ENCODE peak calls at places on chromosome 16, in eight cellular contexts. One of them, this sample, is unnamed.
A peak's percentile ranks its signal among the peaks of the same experiment; 100 is the strongest.

GRCh38 chr16:13316008-13316407 is 414.6 kb downstream of the SHISA9 start:
- DNase-seq in stimulated activated CD4-positive, alpha-beta T cell treated with anti-CD3 and anti-CD28 coated beads, TNF-alpha, amount 100 ng/mL, for 1 hour: no peak
- DNase-seq in naive B cell: no peak
- DNase-seq in activated T-helper 9 cell treated with anti-CD3 and anti-CD28 coated beads, Interleukin-2, amount 50 U/mL, for 16 hours: no peak
- DNase-seq in activated naive CD8-positive, alpha-beta T cell treated with anti-CD3 and anti-CD28 coated beads, Interleukin-2, amount 50 U/mL, for 24 hours: no peak
- DNase-seq in NCI-H345: no peak
- DNase-seq in effector memory CD8-positive, alpha-beta T cell: no peak
- DNase-seq in activated CD8-positive, alpha-beta memory T cell treated with anti-CD3 and anti-CD28 coated beads for 48 hours: no peak
- DNase-seq in this sample: no peak

GRCh38 chr16:83973581-83974385 is 5.7 kb downstream of the NECAB2 start:
- DNase-seq in stimulated activated CD4-positive, alpha-beta T cell treated with anti-CD3 and anti-CD28 coated beads, TNF-alpha, amount 100 ng/mL, for 1 hour: no peak
- DNase-seq in naive B cell: no peak
- DNase-seq in activated T-helper 9 cell treated with anti-CD3 and anti-CD28 coated beads, Interleukin-2, amount 50 U/mL, for 16 hours: no peak
- DNase-seq in activated naive CD8-positive, alpha-beta T cell treated with anti-CD3 and anti-CD28 coated beads, Interleukin-2, amount 50 U/mL, for 24 hours: no peak
- DNase-seq in NCI-H345: no peak
- DNase-seq in effector memory CD8-positive, alpha-beta T cell: no peak
- DNase-seq in activated CD8-positive, alpha-beta memory T cell treated with anti-CD3 and anti-CD28 coated beads for 48 hours: no peak
- DNase-seq in this sample: no peak

GRCh38 chr16:49495151-49495566 is 121.6 kb downstream of the C16orf78 start:
- DNase-seq in stimulated activated CD4-positive, alpha-beta T cell treated with anti-CD3 and anti-CD28 coated beads, TNF-alpha, amount 100 ng/mL, for 1 hour: no peak
- DNase-seq in naive B cell: no peak
- DNase-seq in activated T-helper 9 cell treated with anti-CD3 and anti-CD28 coated beads, Interleukin-2, amount 50 U/mL, for 16 hours: no peak
- DNase-seq in activated naive CD8-positive, alpha-beta T cell treated with anti-CD3 and anti-CD28 coated beads, Interleukin-2, amount 50 U/mL, for 24 hours: no peak
- DNase-seq in NCI-H345: no peak
- DNase-seq in effector memory CD8-positive, alpha-beta T cell: no peak
- DNase-seq in activated CD8-positive, alpha-beta memory T cell treated with anti-CD3 and anti-CD28 coated beads for 48 hours: no peak
- DNase-seq in this sample: no peak

GRCh38 chr16:1342526-1343427 is 8.9 kb downstream of the TSR3 start:
- DNase-seq in stimulated activated CD4-positive, alpha-beta T cell treated with anti-CD3 and anti-CD28 coated beads, TNF-alpha, amount 100 ng/mL, for 1 hour: peak; percentile 82
- DNase-seq in naive B cell: peak; percentile 93
- DNase-seq in activated T-helper 9 cell treated with anti-CD3 and anti-CD28 coated beads, Interleukin-2, amount 50 U/mL, for 16 hours: peak; percentile 83
- DNase-seq in activated naive CD8-positive, alpha-beta T cell treated with anti-CD3 and anti-CD28 coated beads, Interleukin-2, amount 50 U/mL, for 24 hours: peak; percentile 88
- DNase-seq in NCI-H345: peak; percentile 98
- DNase-seq in effector memory CD8-positive, alpha-beta T cell: peak; percentile 96
- DNase-seq in activated CD8-positive, alpha-beta memory T cell treated with anti-CD3 and anti-CD28 coated beads for 48 hours: peak; percentile 69
- DNase-seq in this sample: peak; percentile 91

GRCh38 chr16:14400285-14400977 is 229.6 kb downstream of the PARN start:
- DNase-seq in stimulated activated CD4-positive, alpha-beta T cell treated with anti-CD3 and anti-CD28 coated beads, TNF-alpha, amount 100 ng/mL, for 1 hour: no peak
- DNase-seq in naive B cell: no peak
- DNase-seq in activated T-helper 9 cell treated with anti-CD3 and anti-CD28 coated beads, Interleukin-2, amount 50 U/mL, for 16 hours: no peak
- DNase-seq in activated naive CD8-positive, alpha-beta T cell treated with anti-CD3 and anti-CD28 coated beads, Interleukin-2, amount 50 U/mL, for 24 hours: no peak
- DNase-seq in NCI-H345: no peak
- DNase-seq in effector memory CD8-positive, alpha-beta T cell: no peak
- DNase-seq in activated CD8-positive, alpha-beta memory T cell treated with anti-CD3 and anti-CD28 coated beads for 48 hours: no peak
- DNase-seq in this sample: no peak

GRCh38 chr16:30381351-30382041 is 865 bp downstream of the SEPTIN1 start:
- DNase-seq in stimulated activated CD4-positive, alpha-beta T cell treated with anti-CD3 and anti-CD28 coated beads, TNF-alpha, amount 100 ng/mL, for 1 hour: no peak
- DNase-seq in naive B cell: no peak
- DNase-seq in activated T-helper 9 cell treated with anti-CD3 and anti-CD28 coated beads, Interleukin-2, amount 50 U/mL, for 16 hours: no peak
- DNase-seq in activated naive CD8-positive, alpha-beta T cell treated with anti-CD3 and anti-CD28 coated beads, Interleukin-2, amount 50 U/mL, for 24 hours: no peak
- DNase-seq in NCI-H345: no peak
- DNase-seq in effector memory CD8-positive, alpha-beta T cell: no peak
- DNase-seq in activated CD8-positive, alpha-beta memory T cell treated with anti-CD3 and anti-CD28 coated beads for 48 hours: no peak
- DNase-seq in this sample: no peak

GRCh38 chr16:85313541-85314208 is 201.4 kb upstream of the CIBAR2 start:
- DNase-seq in stimulated activated CD4-positive, alpha-beta T cell treated with anti-CD3 and anti-CD28 coated beads, TNF-alpha, amount 100 ng/mL, for 1 hour: no peak
- DNase-seq in naive B cell: no peak
- DNase-seq in activated T-helper 9 cell treated with anti-CD3 and anti-CD28 coated beads, Interleukin-2, amount 50 U/mL, for 16 hours: no peak
- DNase-seq in activated naive CD8-positive, alpha-beta T cell treated with anti-CD3 and anti-CD28 coated beads, Interleukin-2, amount 50 U/mL, for 24 hours: no peak
- DNase-seq in NCI-H345: no peak
- DNase-seq in effector memory CD8-positive, alpha-beta T cell: no peak
- DNase-seq in activated CD8-positive, alpha-beta memory T cell treated with anti-CD3 and anti-CD28 coated beads for 48 hours: no peak
- DNase-seq in this sample: no peak

GRCh38 chr16:21599994-21600773 is 807 bp downstream of the METTL9 start:
- DNase-seq in stimulated activated CD4-positive, alpha-beta T cell treated with anti-CD3 and anti-CD28 coated beads, TNF-alpha, amount 100 ng/mL, for 1 hour: no peak
- DNase-seq in naive B cell: peak; percentile 34
- DNase-seq in activated T-helper 9 cell treated with anti-CD3 and anti-CD28 coated beads, Interleukin-2, amount 50 U/mL, for 16 hours: no peak
- DNase-seq in activated naive CD8-positive, alpha-beta T cell treated with anti-CD3 and anti-CD28 coated beads, Interleukin-2, amount 50 U/mL, for 24 hours: peak; percentile 19
- DNase-seq in NCI-H345: peak; percentile 20
- DNase-seq in effector memory CD8-positive, alpha-beta T cell: peak; percentile 22
- DNase-seq in activated CD8-positive, alpha-beta memory T cell treated with anti-CD3 and anti-CD28 coated beads for 48 hours: no peak
- DNase-seq in this sample: no peak

GRCh38 chr16:49651980-49652379 is 203.9 kb downstream of the ZNF423 start:
- DNase-seq in stimulated activated CD4-positive, alpha-beta T cell treated with anti-CD3 and anti-CD28 coated beads, TNF-alpha, amount 100 ng/mL, for 1 hour: no peak
- DNase-seq in naive B cell: no peak
- DNase-seq in activated T-helper 9 cell treated with anti-CD3 and anti-CD28 coated beads, Interleukin-2, amount 50 U/mL, for 16 hours: no peak
- DNase-seq in activated naive CD8-positive, alpha-beta T cell treated with anti-CD3 and anti-CD28 coated beads, Interleukin-2, amount 50 U/mL, for 24 hours: no peak
- DNase-seq in NCI-H345: no peak
- DNase-seq in effector memory CD8-positive, alpha-beta T cell: no peak
- DNase-seq in activated CD8-positive, alpha-beta memory T cell treated with anti-CD3 and anti-CD28 coated beads for 48 hours: no peak
- DNase-seq in this sample: no peak

GRCh38 chr16:57638381-57638780 is 10.0 kb downstream of the ADGRG1 start:
- DNase-seq in stimulated activated CD4-positive, alpha-beta T cell treated with anti-CD3 and anti-CD28 coated beads, TNF-alpha, amount 100 ng/mL, for 1 hour: no peak
- DNase-seq in naive B cell: no peak
- DNase-seq in activated T-helper 9 cell treated with anti-CD3 and anti-CD28 coated beads, Interleukin-2, amount 50 U/mL, for 16 hours: no peak
- DNase-seq in activated naive CD8-positive, alpha-beta T cell treated with anti-CD3 and anti-CD28 coated beads, Interleukin-2, amount 50 U/mL, for 24 hours: no peak
- DNase-seq in NCI-H345: no peak
- DNase-seq in effector memory CD8-positive, alpha-beta T cell: no peak
- DNase-seq in activated CD8-positive, alpha-beta memory T cell treated with anti-CD3 and anti-CD28 coated beads for 48 hours: no peak
- DNase-seq in this sample: no peak

GRCh38 chr16:68242926-68243858 is 2.0 kb upstream of the PLA2G15 start:
- DNase-seq in stimulated activated CD4-positive, alpha-beta T cell treated with anti-CD3 and anti-CD28 coated beads, TNF-alpha, amount 100 ng/mL, for 1 hour: no peak
- DNase-seq in naive B cell: no peak
- DNase-seq in activated T-helper 9 cell treated with anti-CD3 and anti-CD28 coated beads, Interleukin-2, amount 50 U/mL, for 16 hours: no peak
- DNase-seq in activated naive CD8-positive, alpha-beta T cell treated with anti-CD3 and anti-CD28 coated beads, Interleukin-2, amount 50 U/mL, for 24 hours: no peak
- DNase-seq in NCI-H345: no peak
- DNase-seq in effector memory CD8-positive, alpha-beta T cell: no peak
- DNase-seq in activated CD8-positive, alpha-beta memory T cell treated with anti-CD3 and anti-CD28 coated beads for 48 hours: no peak
- DNase-seq in this sample: no peak

GRCh38 chr16:1097800-1098199 is 1.8 kb upstream of the C1QTNF8 start:
- DNase-seq in stimulated activated CD4-positive, alpha-beta T cell treated with anti-CD3 and anti-CD28 coated beads, TNF-alpha, amount 100 ng/mL, for 1 hour: no peak
- DNase-seq in naive B cell: no peak
- DNase-seq in activated T-helper 9 cell treated with anti-CD3 and anti-CD28 coated beads, Interleukin-2, amount 50 U/mL, for 16 hours: no peak
- DNase-seq in activated naive CD8-positive, alpha-beta T cell treated with anti-CD3 and anti-CD28 coated beads, Interleukin-2, amount 50 U/mL, for 24 hours: no peak
- DNase-seq in NCI-H345: no peak
- DNase-seq in effector memory CD8-positive, alpha-beta T cell: no peak
- DNase-seq in activated CD8-positive, alpha-beta memory T cell treated with anti-CD3 and anti-CD28 coated beads for 48 hours: no peak
- DNase-seq in this sample: no peak

GRCh38 chr16:54283735-54284318 is 2.8 kb downstream of the IRX3 start:
- DNase-seq in stimulated activated CD4-positive, alpha-beta T cell treated with anti-CD3 and anti-CD28 coated beads, TNF-alpha, amount 100 ng/mL, for 1 hour: no peak
- DNase-seq in naive B cell: no peak
- DNase-seq in activated T-helper 9 cell treated with anti-CD3 and anti-CD28 coated beads, Interleukin-2, amount 50 U/mL, for 16 hours: no peak
- DNase-seq in activated naive CD8-positive, alpha-beta T cell treated with anti-CD3 and anti-CD28 coated beads, Interleukin-2, amount 50 U/mL, for 24 hours: no peak
- DNase-seq in NCI-H345: no peak
- DNase-seq in effector memory CD8-positive, alpha-beta T cell: no peak
- DNase-seq in activated CD8-positive, alpha-beta memory T cell treated with anti-CD3 and anti-CD28 coated beads for 48 hours: no peak
- DNase-seq in this sample: no peak

GRCh38 chr16:86702824-86703588 is 124.7 kb downstream of the FOXL1 start:
- DNase-seq in stimulated activated CD4-positive, alpha-beta T cell treated with anti-CD3 and anti-CD28 coated beads, TNF-alpha, amount 100 ng/mL, for 1 hour: no peak
- DNase-seq in naive B cell: no peak
- DNase-seq in activated T-helper 9 cell treated with anti-CD3 and anti-CD28 coated beads, Interleukin-2, amount 50 U/mL, for 16 hours: no peak
- DNase-seq in activated naive CD8-positive, alpha-beta T cell treated with anti-CD3 and anti-CD28 coated beads, Interleukin-2, amount 50 U/mL, for 24 hours: no peak
- DNase-seq in NCI-H345: no peak
- DNase-seq in effector memory CD8-positive, alpha-beta T cell: no peak
- DNase-seq in activated CD8-positive, alpha-beta memory T cell treated with anti-CD3 and anti-CD28 coated beads for 48 hours: no peak
- DNase-seq in this sample: no peak

GRCh38 chr16:88561485-88562369 is 8.5 kb upstream of the ZC3H18 start:
- DNase-seq in stimulated activated CD4-positive, alpha-beta T cell treated with anti-CD3 and anti-CD28 coated beads, TNF-alpha, amount 100 ng/mL, for 1 hour: peak; percentile 26
- DNase-seq in naive B cell: peak; percentile 47
- DNase-seq in activated T-helper 9 cell treated with anti-CD3 and anti-CD28 coated beads, Interleukin-2, amount 50 U/mL, for 16 hours: peak; percentile 41
- DNase-seq in activated naive CD8-positive, alpha-beta T cell treated with anti-CD3 and anti-CD28 coated beads, Interleukin-2, amount 50 U/mL, for 24 hours: peak; percentile 56
- DNase-seq in NCI-H345: peak; percentile 34
- DNase-seq in effector memory CD8-positive, alpha-beta T cell: peak; percentile 29
- DNase-seq in activated CD8-positive, alpha-beta memory T cell treated with anti-CD3 and anti-CD28 coated beads for 48 hours: no peak
- DNase-seq in this sample: no peak

GRCh38 chr16:71923941-71924690 is 28.8 kb downstream of the IST1 start:
- DNase-seq in stimulated activated CD4-positive, alpha-beta T cell treated with anti-CD3 and anti-CD28 coated beads, TNF-alpha, amount 100 ng/mL, for 1 hour: no peak
- DNase-seq in naive B cell: no peak
- DNase-seq in activated T-helper 9 cell treated with anti-CD3 and anti-CD28 coated beads, Interleukin-2, amount 50 U/mL, for 16 hours: no peak
- DNase-seq in activated naive CD8-positive, alpha-beta T cell treated with anti-CD3 and anti-CD28 coated beads, Interleukin-2, amount 50 U/mL, for 24 hours: no peak
- DNase-seq in NCI-H345: no peak
- DNase-seq in effector memory CD8-positive, alpha-beta T cell: no peak
- DNase-seq in activated CD8-positive, alpha-beta memory T cell treated with anti-CD3 and anti-CD28 coated beads for 48 hours: no peak
- DNase-seq in this sample: no peak

This sample was measured in CMK.